ENCODE peak calls at places on chromosomes 5 and 9, in nine cellular contexts. I is thyroid gland, P is fibroblast of mammary gland, Y is foreskin fibroblast, H is mucosa of descending colon, S is GM12865, Z is choroid plexus epithelial cell, A is AG09309, N is AG04450. U is an unnamed sample.

GRCh38 chr5:110916373-110917049 is 155.0 kb upstream of the TSLP start:
- DNase-seq in I (no peak), P (peak), Y (peak), H (no peak), S (peak), Z (peak), A (peak), N (peak), U (no peak)

GRCh38 chr9:121700831-121701419 is 49.5 kb downstream of the DAB2IP start:
- DNase-seq in I (no peak), P (no peak), Y (no peak), H (no peak), S (no peak), Z (no peak), A (no peak), N (no peak), U (no peak)

GRCh38 chr9:132970306-132971062 is 8.0 kb upstream of the GFI1B start:
- DNase-seq in I (no peak), P (no peak), Y (no peak), H (no peak), S (no peak), Z (no peak), A (no peak), N (no peak), U (no peak)

GRCh38 chr5:112312810-112313209 is 106.3 kb downstream of the EPB41L4A start:
- DNase-seq in I (no peak), P (peak), Y (no peak), H (no peak), S (no peak), Z (no peak), A (no peak), N (no peak), U (no peak)

GRCh38 chr5:1108865-1109174 is 3.0 kb downstream of the SLC12A7 start:
- DNase-seq in I (no peak), P (no peak), Y (no peak), H (no peak), S (no peak), Z (no peak), A (no peak), N (no peak), U (no peak)

GRCh38 chr5:69484891-69485290 is 7.7 kb upstream of the OCLN start:
- DNase-seq in I (peak), P (peak), Y (no peak), H (no peak), S (no peak), Z (peak), A (no peak), N (no peak), U (no peak)

GRCh38 chr9:121269030-121269887 is 1.3 kb downstream of the GSN start:
- DNase-seq in I (peak), P (peak), Y (no peak), H (peak), S (no peak), Z (no peak), A (no peak), N (no peak), U (no peak)

GRCh38 chr9:100228352-100228869 is 124.3 kb downstream of the TEX10 start:
- DNase-seq in I (no peak), P (no peak), Y (no peak), H (no peak), S (no peak), Z (no peak), A (no peak), N (no peak), U (no peak)

GRCh38 chr5:109849478-109850088 is 159.9 kb downstream of the MAN2A1 start:
- DNase-seq in I (no peak), P (no peak), Y (no peak), H (no peak), S (no peak), Z (no peak), A (no peak), N (no peak), U (no peak)

GRCh38 chr5:32217886-32218396 is 43.8 kb upstream of the GOLPH3 start:
- DNase-seq in I (peak), P (no peak), Y (no peak), H (no peak), S (peak), Z (peak), A (no peak), N (no peak), U (no peak)

GRCh38 chr9:129620669-129621295 is at the start of gene C9orf50:
- DNase-seq in I (no peak), P (no peak), Y (no peak), H (no peak), S (no peak), Z (no peak), A (no peak), N (no peak), U (no peak)

GRCh38 chr5:39072915-39073758 is 1.1 kb downstream of the RICTOR start:
- DNase-seq in I (peak), P (peak), Y (peak), H (no peak), S (peak), Z (peak), A (no peak), N (no peak), U (no peak)

GRCh38 chr5:122195784-122196394 is 66.5 kb downstream of the ZNF474 start:
- DNase-seq in I (no peak), P (peak), Y (no peak), H (no peak), S (peak), Z (peak), A (peak), N (peak), U (peak)

GRCh38 chr5:65900746-65901145 is 25.6 kb upstream of the ERBIN start:
- DNase-seq in I (no peak), P (no peak), Y (no peak), H (no peak), S (no peak), Z (no peak), A (no peak), N (no peak), U (no peak)

GRCh38 chr5:38404667-38405276 is 146.4 kb downstream of the EGFLAM start:
- DNase-seq in I (peak), P (no peak), Y (no peak), H (no peak), S (peak), Z (no peak), A (no peak), N (no peak), U (no peak)

GRCh38 chr5:125311743-125312142 is 565.3 kb upstream of the ZNF608 start:
- DNase-seq in I (no peak), P (peak), Y (peak), H (no peak), S (no peak), Z (peak), A (peak), N (peak), U (peak)

GRCh38 chr5:133360693-133361479 is 251.5 kb downstream of the FSTL4 start:
- DNase-seq in I (no peak), P (no peak), Y (no peak), H (no peak), S (no peak), Z (no peak), A (no peak), N (no peak), U (no peak)

GRCh38 chr5:109959652-109960051 is 269.9 kb downstream of the MAN2A1 start:
- DNase-seq in I (no peak), P (no peak), Y (no peak), H (no peak), S (peak), Z (no peak), A (no peak), N (no peak), U (no peak)

GRCh38 chr5:58925627-58926545 is 343.0 kb downstream of the RAB3C start:
- DNase-seq in I (no peak), P (no peak), Y (no peak), H (no peak), S (no peak), Z (peak), A (no peak), N (no peak), U (no peak)

GRCh38 chr9:123550012-123550411 is 194.0 kb downstream of the CRB2 start:
- DNase-seq in I (peak), P (no peak), Y (no peak), H (no peak), S (no peak), Z (no peak), A (no peak), N (no peak), U (no peak)

GRCh38 chr9:33762343-33762742 is 33.0 kb upstream of the PRSS3 start:
- DNase-seq in I (no peak), P (no peak), Y (no peak), H (no peak), S (no peak), Z (no peak), A (no peak), N (no peak), U (no peak)

GRCh38 chr5:172765766-172766286 is 5.2 kb downstream of the DUSP1 start:
- DNase-seq in I (peak), P (peak), Y (no peak), H (no peak), S (no peak), Z (peak), A (no peak), N (no peak), U (peak)

GRCh38 chr5:172493906-172494305 is 39.6 kb upstream of the SH3PXD2B start:
- DNase-seq in I (no peak), P (no peak), Y (no peak), H (no peak), S (no peak), Z (no peak), A (no peak), N (no peak), U (no peak)

GRCh38 chr5:124678478-124678877 is 68.0 kb downstream of the ZNF608 start:
- DNase-seq in I (no peak), P (no peak), Y (no peak), H (no peak), S (no peak), Z (no peak), A (no peak), N (no peak), U (no peak)

GRCh38 chr5:168652516-168652915 is 73.3 kb upstream of the PANK3 start:
- DNase-seq in I (no peak), P (no peak), Y (no peak), H (no peak), S (no peak), Z (no peak), A (no peak), N (no peak), U (no peak)

GRCh38 chr5:111582962-111583669 is 70.8 kb upstream of the STARD4 start:
- DNase-seq in I (no peak), P (peak), Y (peak), H (no peak), S (no peak), Z (peak), A (peak), N (peak), U (no peak)

GRCh38 chr9:4573634-4574391 is 83.5 kb downstream of the SLC1A1 start:
- DNase-seq in I (peak), P (no peak), Y (no peak), H (no peak), S (no peak), Z (no peak), A (no peak), N (no peak), U (no peak)

GRCh38 chr5:21774791-21775190 is 1078.4 kb downstream of the CDH12 start:
- DNase-seq in I (no peak), P (peak), Y (no peak), H (no peak), S (no peak), Z (peak), A (no peak), N (peak), U (peak)

GRCh38 chr5:141135030-141135717 is at the start of gene PCDHB5:
- DNase-seq in I (peak), P (peak), Y (no peak), H (no peak), S (no peak), Z (peak), A (no peak), N (no peak), U (no peak)

GRCh38 chr5:176524138-176524537 is 13.1 kb downstream of the RNF44 start:
- DNase-seq in I (no peak), P (no peak), Y (no peak), H (no peak), S (no peak), Z (no peak), A (no peak), N (no peak), U (no peak)

GRCh38 chr5:78627766-78628165 is 20.8 kb downstream of the LHFPL2 start:
- DNase-seq in I (no peak), P (peak), Y (peak), H (no peak), S (no peak), Z (peak), A (peak), N (no peak), U (no peak)
- TF ChIP-seq CTCF in I (no peak), P (no peak), Y (no peak), H (no peak), S (no peak), Z (peak), A (no peak), N (no peak), U (no peak)

GRCh38 chr5:51382759-51383493 is at the start of gene ISL1:
- DNase-seq in I (peak), P (peak), Y (peak), H (peak), S (no peak), Z (peak), A (peak), N (no peak), U (no peak)
- H3K4me3 ChIP-seq in I (peak), P (peak), Y (peak), H (peak), S (no peak), Z (peak), A (peak), N (peak), U (peak)

GRCh38 chr9:98700801-98701200 is 7.9 kb downstream of the GABBR2 start:
- DNase-seq in I (no peak), P (no peak), Y (no peak), H (no peak), S (no peak), Z (no peak), A (no peak), N (no peak), U (no peak)

GRCh38 chr9:98702340-98702739 is 6.4 kb downstream of the GABBR2 start:
- DNase-seq in I (no peak), P (no peak), Y (no peak), H (no peak), S (no peak), Z (no peak), A (no peak), N (no peak), U (no peak)

GRCh38 chr9:98706651-98707103 is 2.1 kb downstream of the GABBR2 start:
- DNase-seq in I (no peak), P (peak), Y (no peak), H (no peak), S (no peak), Z (peak), A (no peak), N (no peak), U (no peak)

GRCh38 chr9:98701576-98701975 is 7.2 kb downstream of the GABBR2 start:
- DNase-seq in I (no peak), P (no peak), Y (no peak), H (no peak), S (no peak), Z (no peak), A (no peak), N (no peak), U (no peak)

DNA sequence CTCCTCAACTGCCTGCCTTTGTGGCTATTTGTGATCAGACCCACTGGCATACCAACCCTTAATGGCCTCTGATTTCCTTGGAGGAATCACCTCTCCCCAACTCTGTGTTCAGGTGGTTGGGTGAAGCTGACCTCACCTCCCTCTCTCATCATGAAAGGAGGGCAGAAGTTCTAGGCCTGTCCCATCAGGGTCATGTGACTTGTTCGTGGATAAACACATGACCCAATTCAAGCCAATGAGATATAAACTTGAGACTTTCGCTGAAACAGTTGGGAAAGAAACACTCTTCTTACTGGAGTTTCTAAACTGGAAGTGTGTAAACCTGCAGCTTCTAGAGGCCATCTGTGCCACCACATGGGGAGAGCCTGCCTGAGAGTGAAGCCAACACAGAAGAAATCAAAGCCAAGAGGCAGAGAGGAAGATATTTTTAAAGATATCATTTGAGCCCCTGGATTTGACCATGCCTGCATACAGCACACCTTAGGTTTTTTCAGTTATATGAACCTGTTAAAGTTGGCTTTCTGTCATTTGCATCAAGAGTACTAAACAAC is 5.8 kb downstream of the GABBR2 start:
- DNase-seq in I (no peak), P (no peak), Y (no peak), H (no peak), S (no peak), Z (no peak), A (no peak), N (no peak), U (no peak)
- TF ChIP-seq CTCF in I (no peak), P (no peak), Y (no peak), H (no peak), S (no peak), Z (no peak), A (no peak), N (no peak), U (no peak)

GRCh38 chr9:91516061-91516460 is 92.4 kb upstream of the NFIL3 start:
- DNase-seq in I (no peak), P (no peak), Y (no peak), H (no peak), S (peak), Z (no peak), A (no peak), N (no peak), U (no peak)
- H3K4me3 ChIP-seq in I (no peak), P (no peak), Y (no peak), H (no peak), S (no peak), Z (no peak), A (no peak), N (no peak), U (no peak)

GRCh38 chr9:96217756-96218693 is 84.0 kb downstream of the HSD17B3 start:
- DNase-seq in I (peak), P (peak), Y (peak), H (peak), S (peak), Z (peak), A (no peak), N (peak), U (peak)

GRCh38 chr9:96222132-96222531 is 79.8 kb downstream of the HSD17B3 start:
- DNase-seq in I (no peak), P (peak), Y (no peak), H (no peak), S (no peak), Z (peak), A (no peak), N (no peak), U (no peak)

GRCh38 chr9:96218821-96219614 is 83.0 kb downstream of the HSD17B3 start:
- DNase-seq in I (peak), P (no peak), Y (no peak), H (peak), S (no peak), Z (no peak), A (no peak), N (no peak), U (no peak)

GRCh38 chr9:96217358-96217755 is 84.6 kb downstream of the HSD17B3 start:
- DNase-seq in I (peak), P (no peak), Y (no peak), H (peak), S (no peak), Z (peak), A (no peak), N (no peak), U (no peak)

GRCh38 chr9:96219615-96220257 is 82.2 kb downstream of the HSD17B3 start:
- DNase-seq in I (peak), P (peak), Y (no peak), H (peak), S (no peak), Z (peak), A (no peak), N (no peak), U (no peak)
- TF ChIP-seq CTCF in I (peak), P (peak), Y (peak), H (peak), S (peak), Z (peak), A (peak), N (peak), U (peak)

GRCh38 chr9:130995399-130995941 is 13.5 kb upstream of the LAMC3 start:
- DNase-seq in I (no peak), P (peak), Y (no peak), H (no peak), S (peak), Z (peak), A (no peak), N (no peak), U (no peak)
- H3K4me3 ChIP-seq in I (no peak), P (no peak), Y (no peak), H (no peak), S (no peak), Z (no peak), A (no peak), N (no peak), U (no peak)

GRCh38 chr5:94113087-94113486 is 371.7 kb upstream of the POU5F2 start:
- DNase-seq in I (no peak), P (no peak), Y (no peak), H (no peak), S (no peak), Z (no peak), A (no peak), N (no peak), U (no peak)

DNA sequence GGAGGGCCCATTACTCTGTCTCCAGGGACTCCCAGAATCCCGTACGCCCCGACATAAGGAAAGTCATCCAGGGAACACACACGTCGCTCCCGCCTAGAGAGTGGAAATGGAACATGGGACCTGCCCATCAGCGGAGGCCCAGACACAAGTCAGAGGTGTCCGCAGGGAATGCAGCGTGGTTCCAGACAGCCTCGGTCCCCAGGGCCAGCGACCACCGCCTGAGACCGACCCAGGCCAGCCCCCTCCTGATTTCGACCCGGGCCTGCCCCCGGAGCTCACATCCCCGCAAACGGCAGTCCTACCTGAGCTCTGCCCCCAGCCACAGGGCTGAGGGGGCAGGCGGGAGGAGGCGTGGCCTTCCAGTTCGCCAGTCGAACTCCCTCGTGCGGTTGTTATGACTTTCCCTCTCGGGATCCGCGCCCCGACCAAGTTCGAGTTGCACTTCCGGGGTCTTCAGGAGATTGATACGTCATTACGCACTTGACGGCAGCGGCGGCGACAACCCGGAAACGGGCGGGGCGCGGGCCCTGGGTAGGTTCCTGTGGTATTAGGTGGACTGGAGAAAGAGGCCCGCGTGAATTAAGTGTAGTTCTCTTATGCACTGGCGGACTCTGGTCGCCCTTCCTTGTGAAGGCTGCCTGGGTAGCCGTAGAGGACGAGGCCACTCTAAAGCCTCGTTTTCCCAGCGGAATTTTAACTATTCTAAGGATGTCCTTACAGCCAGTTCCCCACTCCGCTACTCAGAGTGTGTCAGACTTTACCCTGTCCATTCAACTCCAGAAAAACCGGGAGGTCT is 370.0 kb upstream of the POU5F2 start:
- DNase-seq in I (peak), P (peak), Y (peak), H (peak), S (peak), Z (peak), A (peak), N (peak), U (peak)
- TF ChIP-seq CTCF in I (no peak), P (peak), Y (peak), H (no peak), S (no peak), Z (peak), A (no peak), N (peak), U (peak)